ENCODE peak calls at places on chromosomes 3 and 15, in four cellular contexts. O, P, V and B are unnamed samples.
A peak's percentile ranks its signal among the peaks of the same experiment; 100 is the strongest.

GRCh38 chr3:170858599-170858998 is 11.4 kb downstream of the RPL22L1 start:
- DNase-seq in O (no peak), P (no peak), V (no peak), B (no peak)

GRCh38 chr3:97815149-97815917 is 6.5 kb upstream of the CRYBG3 start:
- DNase-seq in O (no peak), P (no peak), V (no peak), B (no peak)

GRCh38 chr15:24955549-24955929 is 752 bp downstream of the SNRPN start:
- DNase-seq in O (no peak), P (no peak), V (peak; percentile 30), B (no peak)

GRCh38 chr15:43150171-43150929 is 17.0 kb downstream of the TMEM62 start:
- DNase-seq in O (no peak), P (no peak), V (no peak), B (no peak)

GRCh38 chr3:58560771-58561311 is 16.4 kb downstream of the FAM107A start:
- DNase-seq in O (no peak), P (no peak), V (no peak), B (no peak)

GRCh38 chr15:87762110-87762509 is 494.4 kb downstream of the NTRK3 start:
- DNase-seq in O (no peak), P (no peak), V (no peak), B (no peak)

GRCh38 chr15:74826372-74826819 is at the start of gene CPLX3:
- DNase-seq in O (peak; percentile 30), P (no peak), V (peak; percentile 38), B (no peak)

GRCh38 chr15:101060576-101061551 is 141.7 kb downstream of the LRRK1 start:
- DNase-seq in O (no peak), P (no peak), V (no peak), B (no peak)

GRCh38 chr3:52299815-52300611 is 12.4 kb downstream of the GLYCTK start:
- DNase-seq in O (no peak), P (no peak), V (peak; percentile 47), B (no peak)

GRCh38 chr3:88030200-88030599 is 28.6 kb downstream of the CGGBP1 start:
- DNase-seq in O (no peak), P (no peak), V (no peak), B (no peak)

GRCh38 chr3:72591522-72592421 is 256.5 kb downstream of the SHQ1 start:
- DNase-seq in O (no peak), P (no peak), V (no peak), B (no peak)

GRCh38 chr3:13535526-13535875 is 13.4 kb upstream of the FBLN2 start:
- DNase-seq in O (no peak), P (no peak), V (no peak), B (no peak)

GRCh38 chr3:170418422-170419300 is at the start of gene CLDN11:
- DNase-seq in O (no peak), P (peak; percentile 59), V (peak; percentile 37), B (peak; percentile 65)

GRCh38 chr3:139887431-139887830 is 47.6 kb upstream of the CLSTN2 start:
- DNase-seq in O (no peak), P (no peak), V (no peak), B (no peak)

GRCh38 chr3:8279476-8279875 is 222.1 kb upstream of the LMCD1 start:
- DNase-seq in O (no peak), P (no peak), V (no peak), B (no peak)

GRCh38 chr15:64524778-64525177 is 64.4 kb downstream of the ZNF609 start:
- DNase-seq in O (no peak), P (no peak), V (no peak), B (no peak)

GRCh38 chr15:25849431-25849921 is 13.7 kb downstream of the ATP10A start:
- DNase-seq in O (no peak), P (no peak), V (no peak), B (no peak)

GRCh38 chr3:94412966-94413720 is 350.3 kb downstream of the NSUN3 start:
- DNase-seq in O (no peak), P (no peak), V (no peak), B (no peak)

GRCh38 chr3:148318240-148318639 is 379.5 kb upstream of the AGTR1 start:
- DNase-seq in O (no peak), P (no peak), V (no peak), B (no peak)

GRCh38 chr3:63731866-63732265 is 79.4 kb downstream of the SNTN start:
- DNase-seq in O (no peak), P (no peak), V (no peak), B (no peak)

GRCh38 chr3:119245778-119246177 is 5.1 kb upstream of the B4GALT4 start:
- DNase-seq in O (no peak), P (no peak), V (peak; percentile 40), B (no peak)

GRCh38 chr15:89096664-89097063 is 8.4 kb downstream of the ABHD2 start:
- DNase-seq in O (no peak), P (no peak), V (no peak), B (no peak)

GRCh38 chr15:90266061-90266431 is 574 bp downstream of the NGRN start:
- DNase-seq in O (no peak), P (peak; percentile 65), V (peak; percentile 21), B (peak; percentile 29)

GRCh38 chr3:68007621-68008226 is 353.3 kb upstream of the SUCLG2 start:
- DNase-seq in O (no peak), P (peak; percentile 32), V (no peak), B (no peak)

GRCh38 chr3:71050521-71051258 is 532.8 kb downstream of the FOXP1 start:
- DNase-seq in O (no peak), P (no peak), V (no peak), B (no peak)

GRCh38 chr15:31065824-31066223 is 35.7 kb downstream of the TRPM1 start:
- DNase-seq in O (no peak), P (no peak), V (no peak), B (no peak)

GRCh38 chr15:88118035-88118434 is 138.5 kb downstream of the NTRK3 start:
- DNase-seq in O (no peak), P (no peak), V (no peak), B (no peak)

GRCh38 chr3:42764561-42765295 is 8.3 kb downstream of the CCDC13 start:
- DNase-seq in O (no peak), P (no peak), V (no peak), B (no peak)

GRCh38 chr3:119293105-119293683 is 989 bp upstream of the ARHGAP31 start:
- DNase-seq in O (no peak), P (no peak), V (no peak), B (no peak)

GRCh38 chr3:125019271-125019670 is 36.5 kb downstream of the HEG1 start:
- DNase-seq in O (no peak), P (no peak), V (no peak), B (no peak)

GRCh38 chr3:14793858-14794234 is 24.9 kb upstream of the FGD5 start:
- DNase-seq in O (no peak), P (no peak), V (no peak), B (no peak)

GRCh38 chr3:98555025-98555379 is 23.2 kb downstream of the GPR15 start:
- DNase-seq in O (no peak), P (no peak), V (no peak), B (no peak)